ENCODE peak calls at places on chromosomes 12 and 14, in eight cellular contexts. N is A549, G is K562, V is GM12878, R is HepG2, J is HCT116, I is SK-N-SH, L is H1. A is an unnamed sample.

GRCh38 chr14:54772451-54772881 is 130.2 kb downstream of the GCH1 start:
- DNase-seq in V (no peak), G (no peak), N (peak; percentile 18), J (no peak), R (no peak), I (no peak), L (no peak), A (peak; percentile 40)

GRCh38 chr14:104424406-104425072 is 155.0 kb upstream of the C14orf180 start:
- DNase-seq in V (no peak), N (no peak), L (peak; percentile 43), G (no peak), I (peak; percentile 88), J (no peak), R (no peak), A (no peak)

GRCh38 chr12:76025601-76026575 is 5.7 kb downstream of the PHLDA1 start:
- DNase-seq in N (no peak), J (no peak), G (no peak), I (no peak), R (no peak), V (no peak), L (no peak), A (peak; percentile 28)

GRCh38 chr14:71555654-71556559 is 376.3 kb upstream of the RGS6 start:
- DNase-seq in J (no peak), N (no peak), R (peak; percentile 4), V (peak; percentile 98), G (no peak), I (no peak), L (no peak), A (peak; percentile 16)

GRCh38 chr14:23091294-23092225 is 3.4 kb downstream of the ACIN1 start:
- DNase-seq in N (no peak), I (no peak), J (no peak), V (no peak), L (no peak), R (no peak), G (no peak), A (no peak)

GRCh38 chr14:73381379-73382013 is 76.8 kb downstream of the NUMB start:
- DNase-seq in R (no peak), G (no peak), L (no peak), J (no peak), I (no peak), N (no peak), V (no peak), A (no peak)

GRCh38 chr12:85781751-85782150 is 54.5 kb downstream of the RASSF9 start:
- DNase-seq in V (no peak), J (no peak), L (no peak), I (no peak), G (no peak), N (no peak), R (no peak), A (no peak)

GRCh38 chr12:48980389-48980952 is 2.3 kb downstream of the WNT1 start:
- DNase-seq in N (no peak), J (no peak), R (no peak), I (peak; percentile 62), L (peak; percentile 78), G (peak; percentile 59), V (no peak), A (no peak)

GRCh38 chr14:90784621-90785270 is 31.5 kb downstream of the TTC7B start:
- DNase-seq in N (no peak), R (no peak), J (no peak), G (no peak), L (no peak), V (no peak), I (no peak), A (no peak)

GRCh38 chr12:48005750-48006021 is 1.4 kb upstream of the COL2A1 start:
- DNase-seq in I (no peak), R (no peak), V (no peak), J (no peak), N (no peak), L (no peak), G (no peak), A (no peak)

GRCh38 chr14:103716091-103716801 is 636 bp downstream of the ZFYVE21 start:
- DNase-seq in V (no peak), N (peak; percentile 48), R (no peak), I (peak; percentile 74), G (peak; percentile 67), L (no peak), J (no peak), A (no peak)

GRCh38 chr12:55693323-55694187 is 14.1 kb downstream of the ITGA7 start:
- DNase-seq in I (no peak), R (no peak), J (no peak), N (no peak), L (no peak), G (no peak), V (no peak), A (no peak)

GRCh38 chr12:25152055-25152454 is 42.9 kb downstream of the DNAI7 start:
- DNase-seq in V (no peak), R (no peak), G (no peak), I (no peak), N (no peak), J (no peak), L (no peak), A (no peak)

GRCh38 chr12:21773263-21773741 is 1.2 kb downstream of the KCNJ8 start:
- DNase-seq in L (peak; percentile 76), G (peak; percentile 18), V (no peak), J (peak; percentile 3), R (no peak), I (peak; percentile 43), N (no peak), A (no peak)

GRCh38 chr12:80353254-80353653 is 90.8 kb upstream of the PTPRQ start:
- DNase-seq in J (no peak), V (no peak), G (no peak), I (no peak), L (no peak), R (peak; percentile 83), N (no peak), A (peak; percentile 49)

GRCh38 chr12:27014085-27014858 is at the start of gene TM7SF3:
- DNase-seq in R (peak; percentile 83), L (peak; percentile 94), I (peak; percentile 96), N (peak; percentile 89), J (peak; percentile 77), V (peak; percentile 81), G (peak; percentile 91), A (peak; percentile 83)

GRCh38 chr12:97335093-97335492 is 127.5 kb upstream of the RMST start:
- DNase-seq in N (no peak), I (no peak), J (no peak), V (no peak), L (no peak), G (no peak), R (no peak), A (no peak)

GRCh38 chr12:116130431-116130830 is 147.1 kb downstream of the MED13L start:
- DNase-seq in J (no peak), V (no peak), L (no peak), R (no peak), I (peak; percentile 52), N (no peak), G (no peak), A (peak; percentile 62)

GRCh38 chr14:80996049-80996901 is 40.9 kb downstream of the TSHR start:
- DNase-seq in I (peak; percentile 50), V (no peak), L (no peak), R (peak; percentile 66), N (peak; percentile 65), G (peak; percentile 15), J (peak; percentile 66), A (peak; percentile 44)

GRCh38 chr14:98950356-98950895 is 321.6 kb downstream of the BCL11B start:
- DNase-seq in V (no peak), G (no peak), R (no peak), L (no peak), J (no peak), N (no peak), I (no peak), A (no peak)

GRCh38 chr12:12583510-12583909 is 20.8 kb upstream of the DUSP16 start:
- DNase-seq in V (no peak), G (no peak), I (no peak), N (no peak), R (no peak), J (no peak), L (no peak), A (no peak)

GRCh38 chr14:20215196-20215595 is 8.3 kb upstream of the OR11H6 start:
- DNase-seq in N (no peak), L (no peak), G (no peak), I (no peak), R (no peak), J (no peak), V (no peak), A (no peak)

GRCh38 chr12:131671871-131672270 is 39.0 kb upstream of the SFSWAP start:
- DNase-seq in G (no peak), N (no peak), J (no peak), R (no peak), V (no peak), I (no peak), L (no peak), A (no peak)

GRCh38 chr14:47442206-47442605 is 233.2 kb downstream of the MDGA2 start:
- DNase-seq in J (peak; percentile 37), I (no peak), G (no peak), N (no peak), V (no peak), R (peak; percentile 35), L (no peak), A (peak; percentile 4)

GRCh38 chr14:47439953-47440352 is 235.5 kb downstream of the MDGA2 start:
- DNase-seq in J (no peak), R (no peak), V (no peak), N (no peak), L (no peak), G (no peak), I (no peak), A (no peak)

GRCh38 chr14:47435331-47435965 is 240.0 kb downstream of the MDGA2 start:
- DNase-seq in I (no peak), G (no peak), J (no peak), V (no peak), R (no peak), N (no peak), L (no peak), A (no peak)

GRCh38 chr14:47438650-47439140 is 236.7 kb downstream of the MDGA2 start:
- DNase-seq in N (no peak), G (no peak), R (no peak), J (no peak), L (no peak), I (no peak), V (no peak), A (no peak)
- H3K27ac ChIP-seq in N (no peak overlapping the region), G (no peak overlapping the region), R (no peak overlapping the region), J (no peak overlapping the region), L (no peak overlapping the region), I (no peak overlapping the region), V (no peak overlapping the region), A (no peak overlapping the region)

GRCh38 chr12:8031872-8032241 is 659 bp upstream of the FOXJ2 start:
- DNase-seq in V (no peak), R (no peak), L (no peak), J (no peak), G (no peak), N (no peak), I (no peak), A (no peak)
- TF ChIP-seq MAX in V (no peak), R (no peak), L (no peak), J (no peak), G (no peak), N (no peak), I (no peak), A (no peak)

GRCh38 chr14:68135028-68135427 is 315.4 kb downstream of the RAD51B start:
- DNase-seq in I (no peak), N (no peak), L (no peak), J (no peak), V (no peak), R (no peak), G (no peak), A (no peak)
- H3K27ac ChIP-seq in I (peak overlapping the region; percentile 72), N (peak overlapping the region; percentile 61), L (no peak overlapping the region), J (peak overlapping the region; percentile 22), V (no peak overlapping the region), R (no peak overlapping the region), G (no peak overlapping the region), A (no peak overlapping the region)

GRCh38 chr12:82583756-82584155 is 103.0 kb upstream of the TMTC2 start:
- DNase-seq in N (no peak), G (no peak), J (no peak), L (no peak), R (no peak), V (no peak), I (no peak), A (no peak)
- TF ChIP-seq MAX in N (no peak), G (no peak), J (no peak), L (no peak), R (no peak), V (no peak), I (no peak), A (no peak)